ENCODE peak calls at places on chromosome 10, in six cellular contexts. J is retina; R is kidney tubule cell; Q is left ventricle myocardium inferior; O is cardiac muscle cell; I is stimulated activated CD4-positive, alpha-beta T cell treated with anti-CD3 and anti-CD28 coated beads, Interleukin-2, amount 100 ng/mL, for 4 hours. W is an unnamed sample.

GRCh38 chr10:61869772-61870520 is 31.6 kb upstream of the ARID5B start:
- DNase-seq in R (peak), I (no peak), O (peak), J (no peak), Q (no peak), W (no peak)

GRCh38 chr10:239109-239508 is 103.9 kb downstream of the ZMYND11 start:
- DNase-seq in O (no peak), Q (no peak), I (no peak), J (no peak), R (peak), W (no peak)

GRCh38 chr10:124336186-124336585 is 82.5 kb downstream of the OAT start:
- DNase-seq in O (peak), R (no peak), Q (no peak), I (no peak), J (no peak), W (no peak)

GRCh38 chr10:131832056-131832685 is 68.6 kb upstream of the PPP2R2D start:
- DNase-seq in J (peak), R (no peak), Q (no peak), O (no peak), I (no peak), W (no peak)

GRCh38 chr10:79942261-79943185 is 6.4 kb downstream of the SFTPD start:
- DNase-seq in R (no peak), O (no peak), Q (no peak), I (no peak), J (no peak), W (no peak)

GRCh38 chr10:46001187-46001756 is 29.0 kb downstream of the TIMM23 start:
- DNase-seq in R (no peak), J (no peak), I (no peak), Q (no peak), O (no peak), W (no peak)

GRCh38 chr10:24893127-24893526 is 59.3 kb downstream of the PRTFDC1 start:
- DNase-seq in O (peak), J (no peak), I (no peak), R (no peak), Q (no peak), W (no peak)

GRCh38 chr10:104342941-104343411 is 4.7 kb upstream of the ITPRIP start:
- DNase-seq in Q (no peak), O (no peak), J (no peak), R (no peak), I (no peak), W (no peak)

GRCh38 chr10:77279207-77279606 is 358.4 kb downstream of the KCNMA1 start:
- DNase-seq in I (no peak), Q (no peak), O (peak), R (peak), J (no peak), W (no peak)

GRCh38 chr10:130052193-130052592 is 58.4 kb downstream of the C10orf143 start:
- DNase-seq in I (no peak), R (no peak), O (no peak), Q (no peak), J (no peak), W (no peak)

GRCh38 chr10:84265378-84265777 is 20.5 kb downstream of the RGR start:
- DNase-seq in I (no peak), Q (no peak), R (peak), J (no peak), O (no peak), W (no peak)

GRCh38 chr10:70874061-70874460 is 14.3 kb downstream of the PCBD1 start:
- DNase-seq in Q (no peak), J (no peak), O (no peak), R (no peak), I (no peak), W (no peak)